ENCODE peak calls at places on chromosomes 3 and 15, in ten cellular contexts. U is MM.1S, S is cardiac fibroblast, D is GM12864, L is IMR-90, X is PC-9, R is PC-3, Q is GM06990, J is foreskin fibroblast, W is uterus. A is an unnamed sample.

GRCh38 chr15:38972831-38973230 is 408.2 kb upstream of the RASGRP1 start:
- DNase-seq in U (no peak), S (peak; percentile 8), D (no peak), L (no peak), X (no peak), R (no peak), Q (no peak), J (no peak), W (no peak), A (peak; percentile 56)

GRCh38 chr3:87435926-87436630 is 159.7 kb upstream of the POU1F1 start:
- DNase-seq in U (no peak), S (no peak), D (no peak), L (no peak), X (no peak), R (no peak), Q (no peak), J (peak; percentile 24), W (no peak), A (peak; percentile 36)

GRCh38 chr3:176566757-176567156 is 630.5 kb downstream of the TBL1XR1 start:
- DNase-seq in U (no peak), S (no peak), D (no peak), L (no peak), X (no peak), R (no peak), Q (no peak), J (peak; percentile 47), W (no peak), A (peak; percentile 40)

GRCh38 chr3:46913644-46914043 is 36.1 kb downstream of the PTH1R start:
- DNase-seq in U (no peak), S (peak; percentile 86), D (no peak), L (peak; percentile 81), X (no peak), R (peak; percentile 75), Q (no peak), J (no peak), W (no peak), A (no peak)

GRCh38 chr3:138057384-138057783 is 47.4 kb downstream of the CLDN18 start:
- DNase-seq in U (no peak), S (no peak), D (no peak), L (no peak), X (no peak), R (no peak), Q (no peak), J (no peak), W (no peak), A (no peak)

GRCh38 chr3:171357721-171358120 is 102.5 kb downstream of the TNIK start:
- DNase-seq in U (no peak), S (no peak), D (no peak), L (no peak), X (no peak), R (no peak), Q (no peak), J (no peak), W (no peak), A (no peak)

GRCh38 chr3:62003833-62004232 is 369.5 kb downstream of the FEZF2 start:
- DNase-seq in U (no peak), S (no peak), D (no peak), L (peak; percentile 5), X (no peak), R (no peak), Q (no peak), J (peak; percentile 28), W (no peak), A (no peak)

GRCh38 chr15:39530446-39531342 is 50.2 kb upstream of the THBS1 start:
- DNase-seq in U (no peak), S (no peak), D (no peak), L (peak; percentile 14), X (peak; percentile 50), R (no peak), Q (no peak), J (peak; percentile 83), W (no peak), A (peak; percentile 70)

GRCh38 chr3:195537995-195538394 is 5.1 kb downstream of the PPP1R2 start:
- DNase-seq in U (peak; percentile 99), S (no peak), D (peak; percentile 79), L (no peak), X (no peak), R (no peak), Q (peak; percentile 54), J (no peak), W (no peak), A (no peak)

GRCh38 chr15:71779073-71779797 is 31.1 kb upstream of the NR2E3 start:
- DNase-seq in U (no peak), S (no peak), D (no peak), L (no peak), X (no peak), R (no peak), Q (no peak), J (no peak), W (no peak), A (no peak)
- H3K4me3 ChIP-seq in U (no peak overlapping the region), S (no peak overlapping the region), D (no peak overlapping the region), L (no peak overlapping the region), X (no peak overlapping the region), R (no peak overlapping the region), Q (no peak overlapping the region), J (no peak overlapping the region), W (no peak overlapping the region), A (no peak overlapping the region)

GRCh38 chr3:32154180-32154579 is 47.8 kb downstream of the GPD1L start:
- DNase-seq in U (no peak), S (peak; percentile 16), D (no peak), L (no peak), X (no peak), R (peak; percentile 30), Q (no peak), J (no peak), W (no peak), A (no peak)
- TF ChIP-seq CTCF in U (no peak), S (peak; percentile 43), D (peak; percentile 30), L (no peak), X (peak; percentile 40), R (peak; percentile 65), Q (peak; percentile 26), J (no peak), W (no peak), A (peak; percentile 19)

GRCh38 chr15:70102827-70103226 is 5.1 kb upstream of the TLE3 start:
- DNase-seq in U (no peak), S (no peak), D (no peak), L (no peak), X (no peak), R (no peak), Q (no peak), J (no peak), W (no peak), A (no peak)

GRCh38 chr15:70099167-70099965 is 1.6 kb upstream of the TLE3 start:
- DNase-seq in U (peak; percentile 100), S (peak; percentile 100), D (peak; percentile 97), L (peak; percentile 99), X (peak; percentile 99), R (peak; percentile 98), Q (peak; percentile 98), J (peak; percentile 100), W (peak; percentile 100), A (peak; percentile 99)

GRCh38 chr15:70099966-70100494 is 2.3 kb upstream of the TLE3 start:
- DNase-seq in U (peak; percentile 68), S (no peak), D (no peak), L (no peak), X (no peak), R (peak; percentile 39), Q (no peak), J (peak; percentile 26), W (no peak), A (no peak)

GRCh38 chr15:70100495-70101331 is 3.0 kb upstream of the TLE3 start:
- DNase-seq in U (peak; percentile 86), S (peak; percentile 48), D (no peak), L (peak; percentile 39), X (no peak), R (peak; percentile 65), Q (peak; percentile 78), J (peak; percentile 60), W (peak; percentile 59), A (no peak)

GRCh38 chr15:70101459-70102113 is 3.9 kb upstream of the TLE3 start:
- DNase-seq in U (peak; percentile 89), S (peak; percentile 89), D (no peak), L (peak; percentile 86), X (peak; percentile 56), R (peak; percentile 79), Q (no peak), J (peak; percentile 84), W (peak; percentile 76), A (peak; percentile 77)
- H3K4me3 ChIP-seq in U (peak overlapping the region; percentile 27), S (no peak overlapping the region), D (no peak overlapping the region), L (no peak overlapping the region), X (no peak overlapping the region), R (peak overlapping the region; percentile 62), Q (no peak overlapping the region), J (no peak overlapping the region), W (no peak overlapping the region), A (no peak overlapping the region)

GRCh38 chr15:66698971-66699370 is 3.1 kb upstream of the SMAD6 start:
- DNase-seq in U (no peak), S (no peak), D (no peak), L (no peak), X (no peak), R (no peak), Q (no peak), J (no peak), W (no peak), A (no peak)
- TF ChIP-seq CTCF in U (no peak), S (no peak), D (no peak), L (no peak), X (no peak), R (no peak), Q (no peak), J (no peak), W (no peak), A (no peak)

GRCh38 chr3:184600685-184601377 is 39.2 kb downstream of the EPHB3 start:
- DNase-seq in U (no peak), S (no peak), D (no peak), L (no peak), X (peak; percentile 38), R (no peak), Q (no peak), J (no peak), W (no peak), A (no peak)
- H3K4me3 ChIP-seq in U (no peak overlapping the region), S (no peak overlapping the region), D (no peak overlapping the region), L (no peak overlapping the region), X (no peak overlapping the region), R (no peak overlapping the region), Q (no peak overlapping the region), J (no peak overlapping the region), W (no peak overlapping the region), A (no peak overlapping the region)

GRCh38 chr15:60594071-60594470 is 115.1 kb upstream of the ICE2 start:
- DNase-seq in U (no peak), S (no peak), D (no peak), L (no peak), X (no peak), R (no peak), Q (no peak), J (no peak), W (no peak), A (no peak)
- TF ChIP-seq CTCF in U (no peak), S (no peak), D (no peak), L (no peak), X (no peak), R (no peak), Q (no peak), J (no peak), W (no peak), A (no peak)

A was measured in AG10803.